ENCODE peak calls at places on chromosomes 4 and X, in nine cellular contexts. One of them, this sample, is unnamed.

GRCh38 chr4:85391568-85392410 is 83.2 kb upstream of the ARHGAP24 start:
- DNase-seq in IMR-90: no peak
- DNase-seq in astrocyte of the spinal cord: no peak
- DNase-seq in Right ventricle myocardium superior: no peak
- DNase-seq in KG1: no peak
- DNase-seq in NT2/D1: no peak
- DNase-seq in activated T-cell treated with anti-CD3 and anti-CD28 coated beads, Interleukin-2, amount 50 U/mL, for 72 hours: no peak
- DNase-seq in AG08396: no peak
- DNase-seq in HEK293T: no peak
- DNase-seq in this sample: no peak

GRCh38 chr4:108146819-108147218 is 21.9 kb downstream of the LEF1 start:
- DNase-seq in HEK293T: no peak
- DNase-seq in NT2/D1: no peak
- DNase-seq in Right ventricle myocardium superior: no peak
- DNase-seq in IMR-90: no peak
- DNase-seq in AG08396: no peak
- DNase-seq in astrocyte of the spinal cord: no peak
- DNase-seq in activated T-cell treated with anti-CD3 and anti-CD28 coated beads, Interleukin-2, amount 50 U/mL, for 72 hours: no peak
- DNase-seq in KG1: no peak
- DNase-seq in this sample: no peak

GRCh38 chr4:41727861-41728570 is 20.5 kb downstream of the PHOX2B start:
- DNase-seq in HEK293T: no peak
- DNase-seq in KG1: no peak
- DNase-seq in astrocyte of the spinal cord: no peak
- DNase-seq in AG08396: no peak
- DNase-seq in IMR-90: no peak
- DNase-seq in NT2/D1: no peak
- DNase-seq in Right ventricle myocardium superior: no peak
- DNase-seq in activated T-cell treated with anti-CD3 and anti-CD28 coated beads, Interleukin-2, amount 50 U/mL, for 72 hours: no peak
- DNase-seq in this sample: no peak

GRCh38 chr4:120132935-120133334 is 66.3 kb upstream of the MAD2L1 start:
- DNase-seq in AG08396: no peak
- DNase-seq in astrocyte of the spinal cord: no peak
- DNase-seq in NT2/D1: no peak
- DNase-seq in IMR-90: peak; percentile 37
- DNase-seq in HEK293T: no peak
- DNase-seq in KG1: no peak
- DNase-seq in activated T-cell treated with anti-CD3 and anti-CD28 coated beads, Interleukin-2, amount 50 U/mL, for 72 hours: no peak
- DNase-seq in Right ventricle myocardium superior: no peak
- DNase-seq in this sample: no peak

GRCh38 chrX:14497184-14497666 is 32.1 kb upstream of the GLRA2 start:
- DNase-seq in HEK293T: no peak
- DNase-seq in Right ventricle myocardium superior: no peak
- DNase-seq in AG08396: peak; percentile 3
- DNase-seq in astrocyte of the spinal cord: peak; percentile 12
- DNase-seq in NT2/D1: no peak
- DNase-seq in activated T-cell treated with anti-CD3 and anti-CD28 coated beads, Interleukin-2, amount 50 U/mL, for 72 hours: peak; percentile 3
- DNase-seq in KG1: peak; percentile 0
- DNase-seq in IMR-90: peak; percentile 4
- DNase-seq in this sample: no peak

GRCh38 chrX:38335382-38335781 is 8.1 kb upstream of the RPGR start:
- DNase-seq in astrocyte of the spinal cord: no peak
- DNase-seq in Right ventricle myocardium superior: no peak
- DNase-seq in HEK293T: no peak
- DNase-seq in KG1: no peak
- DNase-seq in AG08396: no peak
- DNase-seq in NT2/D1: no peak
- DNase-seq in IMR-90: no peak
- DNase-seq in activated T-cell treated with anti-CD3 and anti-CD28 coated beads, Interleukin-2, amount 50 U/mL, for 72 hours: no peak
- DNase-seq in this sample: no peak

GRCh38 chrX:139967300-139967699 is 2.0 kb upstream of the CXorf66 start:
- DNase-seq in activated T-cell treated with anti-CD3 and anti-CD28 coated beads, Interleukin-2, amount 50 U/mL, for 72 hours: no peak
- DNase-seq in HEK293T: peak; percentile 40
- DNase-seq in AG08396: no peak
- DNase-seq in KG1: no peak
- DNase-seq in astrocyte of the spinal cord: no peak
- DNase-seq in Right ventricle myocardium superior: no peak
- DNase-seq in NT2/D1: no peak
- DNase-seq in IMR-90: no peak
- DNase-seq in this sample: peak; percentile 6

GRCh38 chrX:134369576-134369975 is 90.4 kb upstream of the HPRT1 start:
- DNase-seq in astrocyte of the spinal cord: no peak
- DNase-seq in HEK293T: no peak
- DNase-seq in activated T-cell treated with anti-CD3 and anti-CD28 coated beads, Interleukin-2, amount 50 U/mL, for 72 hours: no peak
- DNase-seq in NT2/D1: no peak
- DNase-seq in KG1: no peak
- DNase-seq in IMR-90: no peak
- DNase-seq in Right ventricle myocardium superior: no peak
- DNase-seq in AG08396: no peak
- DNase-seq in this sample: peak; percentile 51

GRCh38 chr4:8194306-8195242 is 4.5 kb upstream of the SH3TC1 start:
- DNase-seq in HEK293T: no peak
- DNase-seq in AG08396: no peak
- DNase-seq in IMR-90: no peak
- DNase-seq in Right ventricle myocardium superior: no peak
- DNase-seq in NT2/D1: no peak
- DNase-seq in activated T-cell treated with anti-CD3 and anti-CD28 coated beads, Interleukin-2, amount 50 U/mL, for 72 hours: no peak
- DNase-seq in astrocyte of the spinal cord: no peak
- DNase-seq in KG1: no peak
- DNase-seq in this sample: no peak

GRCh38 chr4:103934178-103934789 is 214.5 kb upstream of the TACR3 start:
- DNase-seq in AG08396: peak; percentile 22
- DNase-seq in NT2/D1: no peak
- DNase-seq in astrocyte of the spinal cord: peak; percentile 65
- DNase-seq in Right ventricle myocardium superior: no peak
- DNase-seq in IMR-90: peak; percentile 28
- DNase-seq in KG1: peak; percentile 3
- DNase-seq in activated T-cell treated with anti-CD3 and anti-CD28 coated beads, Interleukin-2, amount 50 U/mL, for 72 hours: peak; percentile 2
- DNase-seq in HEK293T: peak; percentile 16
- DNase-seq in this sample: peak; percentile 5

GRCh38 chrX:153882086-153882498 is 3.9 kb downstream of the L1CAM start:
- DNase-seq in IMR-90: peak; percentile 13
- DNase-seq in KG1: no peak
- DNase-seq in Right ventricle myocardium superior: no peak
- DNase-seq in activated T-cell treated with anti-CD3 and anti-CD28 coated beads, Interleukin-2, amount 50 U/mL, for 72 hours: no peak
- DNase-seq in HEK293T: no peak
- DNase-seq in astrocyte of the spinal cord: no peak
- DNase-seq in NT2/D1: no peak
- DNase-seq in AG08396: peak; percentile 49
- DNase-seq in this sample: no peak

GRCh38 chr4:4861592-4862551 is 2.4 kb downstream of the MSX1 start:
- DNase-seq in NT2/D1: no peak
- DNase-seq in IMR-90: no peak
- DNase-seq in astrocyte of the spinal cord: peak; percentile 23
- DNase-seq in Right ventricle myocardium superior: no peak
- DNase-seq in activated T-cell treated with anti-CD3 and anti-CD28 coated beads, Interleukin-2, amount 50 U/mL, for 72 hours: no peak
- DNase-seq in HEK293T: no peak
- DNase-seq in AG08396: no peak
- DNase-seq in KG1: no peak
- DNase-seq in this sample: no peak

GRCh38 chrX:41750720-41751119 is 26.7 kb downstream of the GPR82 start:
- DNase-seq in AG08396: no peak
- DNase-seq in NT2/D1: no peak
- DNase-seq in IMR-90: no peak
- DNase-seq in HEK293T: no peak
- DNase-seq in activated T-cell treated with anti-CD3 and anti-CD28 coated beads, Interleukin-2, amount 50 U/mL, for 72 hours: no peak
- DNase-seq in astrocyte of the spinal cord: no peak
- DNase-seq in Right ventricle myocardium superior: no peak
- DNase-seq in KG1: no peak
- DNase-seq in this sample: no peak

GRCh38 chrX:24526616-24527015 is 61.5 kb downstream of the PDK3 start:
- DNase-seq in KG1: no peak
- DNase-seq in astrocyte of the spinal cord: no peak
- DNase-seq in NT2/D1: peak; percentile 43
- DNase-seq in AG08396: no peak
- DNase-seq in HEK293T: no peak
- DNase-seq in Right ventricle myocardium superior: no peak
- DNase-seq in activated T-cell treated with anti-CD3 and anti-CD28 coated beads, Interleukin-2, amount 50 U/mL, for 72 hours: no peak
- DNase-seq in IMR-90: no peak
- DNase-seq in this sample: no peak

GRCh38 chr4:1544861-1545275 is 138.6 kb upstream of the NKX1-1 start:
- DNase-seq in AG08396: no peak
- DNase-seq in activated T-cell treated with anti-CD3 and anti-CD28 coated beads, Interleukin-2, amount 50 U/mL, for 72 hours: no peak
- DNase-seq in KG1: peak; percentile 4
- DNase-seq in astrocyte of the spinal cord: no peak
- DNase-seq in HEK293T: no peak
- DNase-seq in IMR-90: no peak
- DNase-seq in Right ventricle myocardium superior: peak; percentile 36
- DNase-seq in NT2/D1: no peak
- DNase-seq in this sample: no peak

GRCh38 chr4:78213218-78213617 is 156.1 kb downstream of the FRAS1 start:
- DNase-seq in astrocyte of the spinal cord: no peak
- DNase-seq in HEK293T: no peak
- DNase-seq in KG1: no peak
- DNase-seq in AG08396: no peak
- DNase-seq in Right ventricle myocardium superior: no peak
- DNase-seq in IMR-90: no peak
- DNase-seq in NT2/D1: no peak
- DNase-seq in activated T-cell treated with anti-CD3 and anti-CD28 coated beads, Interleukin-2, amount 50 U/mL, for 72 hours: no peak
- DNase-seq in this sample: no peak

GRCh38 chr4:175702703-175703102 is 109.4 kb downstream of the GPM6A start:
- DNase-seq in activated T-cell treated with anti-CD3 and anti-CD28 coated beads, Interleukin-2, amount 50 U/mL, for 72 hours: no peak
- DNase-seq in KG1: no peak
- DNase-seq in HEK293T: no peak
- DNase-seq in astrocyte of the spinal cord: no peak
- DNase-seq in AG08396: no peak
- DNase-seq in Right ventricle myocardium superior: no peak
- DNase-seq in NT2/D1: no peak
- DNase-seq in IMR-90: no peak
- DNase-seq in this sample: no peak

GRCh38 chr4:88242144-88242543 is 42.2 kb downstream of the PPM1K start:
- DNase-seq in KG1: no peak
- DNase-seq in astrocyte of the spinal cord: no peak
- DNase-seq in AG08396: no peak
- DNase-seq in IMR-90: no peak
- DNase-seq in NT2/D1: no peak
- DNase-seq in Right ventricle myocardium superior: no peak
- DNase-seq in HEK293T: peak; percentile 17
- DNase-seq in activated T-cell treated with anti-CD3 and anti-CD28 coated beads, Interleukin-2, amount 50 U/mL, for 72 hours: no peak
- DNase-seq in this sample: no peak

GRCh38 chr4:54439831-54440243 is 210.7 kb downstream of the PDGFRA start:
- DNase-seq in KG1: peak; percentile 33
- DNase-seq in Right ventricle myocardium superior: peak; percentile 48
- DNase-seq in astrocyte of the spinal cord: peak; percentile 49
- DNase-seq in IMR-90: peak; percentile 41
- DNase-seq in NT2/D1: no peak
- DNase-seq in AG08396: peak; percentile 31
- DNase-seq in HEK293T: no peak
- DNase-seq in activated T-cell treated with anti-CD3 and anti-CD28 coated beads, Interleukin-2, amount 50 U/mL, for 72 hours: no peak
- DNase-seq in this sample: no peak

GRCh38 chr4:118354913-118355312 is 2.1 kb upstream of the PRSS12 start:
- DNase-seq in Right ventricle myocardium superior: no peak
- DNase-seq in HEK293T: no peak
- DNase-seq in astrocyte of the spinal cord: no peak
- DNase-seq in KG1: no peak
- DNase-seq in activated T-cell treated with anti-CD3 and anti-CD28 coated beads, Interleukin-2, amount 50 U/mL, for 72 hours: no peak
- DNase-seq in AG08396: no peak
- DNase-seq in IMR-90: no peak
- DNase-seq in NT2/D1: no peak
- DNase-seq in this sample: no peak

GRCh38 chrX:103356023-103356798 is at the start of gene TCEAL9:
- DNase-seq in AG08396: peak; percentile 58
- DNase-seq in IMR-90: peak; percentile 83
- DNase-seq in astrocyte of the spinal cord: peak; percentile 69
- DNase-seq in activated T-cell treated with anti-CD3 and anti-CD28 coated beads, Interleukin-2, amount 50 U/mL, for 72 hours: peak; percentile 1
- DNase-seq in Right ventricle myocardium superior: peak; percentile 61
- DNase-seq in HEK293T: peak; percentile 72
- DNase-seq in KG1: no peak
- DNase-seq in NT2/D1: no peak
- DNase-seq in this sample: no peak

GRCh38 chr4:169115144-169115896 is 105.3 kb upstream of the CBR4 start:
- DNase-seq in KG1: no peak
- DNase-seq in AG08396: no peak
- DNase-seq in IMR-90: no peak
- DNase-seq in Right ventricle myocardium superior: no peak
- DNase-seq in HEK293T: no peak
- DNase-seq in astrocyte of the spinal cord: no peak
- DNase-seq in NT2/D1: no peak
- DNase-seq in activated T-cell treated with anti-CD3 and anti-CD28 coated beads, Interleukin-2, amount 50 U/mL, for 72 hours: no peak
- DNase-seq in this sample: no peak

GRCh38 chrX:134604701-134605271 is 53.5 kb downstream of the PLAC1 start:
- DNase-seq in activated T-cell treated with anti-CD3 and anti-CD28 coated beads, Interleukin-2, amount 50 U/mL, for 72 hours: no peak
- DNase-seq in HEK293T: no peak
- DNase-seq in NT2/D1: no peak
- DNase-seq in astrocyte of the spinal cord: no peak
- DNase-seq in IMR-90: peak; percentile 42
- DNase-seq in Right ventricle myocardium superior: no peak
- DNase-seq in AG08396: no peak
- DNase-seq in KG1: no peak
- DNase-seq in this sample: no peak

GRCh38 chrX:67544281-67544680 is 460 bp downstream of the AR start:
- DNase-seq in IMR-90: no peak
- DNase-seq in NT2/D1: no peak
- DNase-seq in Right ventricle myocardium superior: peak; percentile 48
- DNase-seq in HEK293T: no peak
- DNase-seq in astrocyte of the spinal cord: peak; percentile 8
- DNase-seq in AG08396: peak; percentile 26
- DNase-seq in KG1: no peak
- DNase-seq in activated T-cell treated with anti-CD3 and anti-CD28 coated beads, Interleukin-2, amount 50 U/mL, for 72 hours: no peak
- DNase-seq in this sample: no peak

GRCh38 chrX:119948381-119948780 is 4.8 kb upstream of the NKAP start:
- DNase-seq in IMR-90: no peak
- DNase-seq in Right ventricle myocardium superior: no peak
- DNase-seq in astrocyte of the spinal cord: no peak
- DNase-seq in AG08396: no peak
- DNase-seq in KG1: no peak
- DNase-seq in HEK293T: no peak
- DNase-seq in NT2/D1: no peak
- DNase-seq in activated T-cell treated with anti-CD3 and anti-CD28 coated beads, Interleukin-2, amount 50 U/mL, for 72 hours: no peak
- DNase-seq in this sample: no peak

GRCh38 chr4:153131478-153132069 is 72.7 kb upstream of the TRIM2 start:
- DNase-seq in KG1: no peak
- DNase-seq in AG08396: no peak
- DNase-seq in activated T-cell treated with anti-CD3 and anti-CD28 coated beads, Interleukin-2, amount 50 U/mL, for 72 hours: no peak
- DNase-seq in HEK293T: no peak
- DNase-seq in Right ventricle myocardium superior: no peak
- DNase-seq in IMR-90: no peak
- DNase-seq in NT2/D1: no peak
- DNase-seq in astrocyte of the spinal cord: no peak
- DNase-seq in this sample: no peak

GRCh38 chrX:50863471-50863870 is 47.1 kb upstream of the BMP15 start:
- DNase-seq in NT2/D1: no peak
- DNase-seq in AG08396: no peak
- DNase-seq in IMR-90: no peak
- DNase-seq in KG1: no peak
- DNase-seq in activated T-cell treated with anti-CD3 and anti-CD28 coated beads, Interleukin-2, amount 50 U/mL, for 72 hours: no peak
- DNase-seq in HEK293T: no peak
- DNase-seq in astrocyte of the spinal cord: no peak
- DNase-seq in Right ventricle myocardium superior: no peak
- DNase-seq in this sample: no peak

GRCh38 chr4:184097240-184097619 is 120.4 kb downstream of the ENPP6 start:
- DNase-seq in IMR-90: no peak
- DNase-seq in activated T-cell treated with anti-CD3 and anti-CD28 coated beads, Interleukin-2, amount 50 U/mL, for 72 hours: peak; percentile 48
- DNase-seq in KG1: no peak
- DNase-seq in NT2/D1: no peak
- DNase-seq in HEK293T: no peak
- DNase-seq in AG08396: peak; percentile 36
- DNase-seq in Right ventricle myocardium superior: peak; percentile 75
- DNase-seq in astrocyte of the spinal cord: no peak
- DNase-seq in this sample: peak; percentile 8